ENCODE peak calls at places on chromosomes 2 and 18, in five cellular contexts. L is sigmoid colon; Y is CD8-positive, alpha-beta T cell; H is tibial artery; K is kidney epithelial cell. W is an unnamed sample.

GRCh38 chr18:515156-515815 is 14.8 kb upstream of the COLEC12 start:
- DNase-seq in L (no peak), Y (no peak), H (no peak), K (no peak), W (no peak)

GRCh38 chr2:212124597-212124996 is 414.0 kb downstream of the ERBB4 start:
- DNase-seq in L (no peak), Y (no peak), H (no peak), K (no peak), W (no peak)

GRCh38 chr2:140586379-140586778 is 1544.4 kb downstream of the LRP1B start:
- DNase-seq in L (no peak), Y (no peak), H (no peak), K (no peak), W (no peak)

GRCh38 chr18:73509460-73509859 is 638.2 kb downstream of the FBXO15 start:
- DNase-seq in L (no peak), Y (no peak), H (no peak), K (no peak), W (no peak)

GRCh38 chr2:68849579-68850030 is 21.6 kb downstream of the BMP10 start:
- DNase-seq in L (no peak), Y (no peak), H (no peak), K (no peak), W (no peak)

GRCh38 chr2:109451671-109452070 is 162.1 kb downstream of the SEPTIN10 start:
- DNase-seq in L (peak), Y (no peak), H (peak), K (no peak), W (peak)

GRCh38 chr18:32328379-32328778 is 138.5 kb downstream of the MEP1B start:
- DNase-seq in L (no peak), Y (no peak), H (no peak), K (no peak), W (no peak)

GRCh38 chr2:240244543-240244942 is 104.1 kb upstream of the OTOS start:
- DNase-seq in L (peak), Y (no peak), H (no peak), K (no peak), W (no peak)

GRCh38 chr2:98473995-98474780 is 29.5 kb downstream of the INPP4A start:
- DNase-seq in L (peak), Y (no peak), H (no peak), K (no peak), W (no peak)

GRCh38 chr2:18991177-18992168 is 366.9 kb downstream of the OSR1 start:
- DNase-seq in L (peak), Y (no peak), H (peak), K (no peak), W (peak)

GRCh38 chr18:46718501-46719341 is 38.1 kb downstream of the ST8SIA5 start:
- DNase-seq in L (no peak), Y (no peak), H (no peak), K (peak), W (no peak)

GRCh38 chr2:26562811-26563645 is 78.1 kb downstream of the CIB4 start:
- DNase-seq in L (peak), Y (no peak), H (peak), K (peak), W (no peak)

GRCh38 chr2:173715483-173715882 is 249.7 kb downstream of the SP3 start:
- DNase-seq in L (no peak), Y (no peak), H (no peak), K (no peak), W (no peak)

GRCh38 chr2:62292190-62292589 is 96.3 kb downstream of the B3GNT2 start:
- DNase-seq in L (no peak), Y (no peak), H (no peak), K (peak), W (no peak)

GRCh38 chr2:96665083-96665569 is 22.6 kb downstream of the FER1L5 start:
- DNase-seq in L (peak), Y (no peak), H (no peak), K (peak), W (peak)

GRCh38 chr2:144372484-144373195 is 147.3 kb downstream of the ZEB2 start:
- DNase-seq in L (peak), Y (no peak), H (no peak), K (no peak), W (no peak)

GRCh38 chr18:79554945-79555645 is 124.5 kb upstream of the CTDP1 start:
- DNase-seq in L (no peak), Y (no peak), H (peak), K (no peak), W (no peak)

GRCh38 chr2:102736174-102736606 is 25.6 kb upstream of the TMEM182 start:
- DNase-seq in L (no peak), Y (no peak), H (no peak), K (no peak), W (no peak)

GRCh38 chr2:102050854-102051391 is 59.2 kb downstream of the IL1R2 start:
- DNase-seq in L (peak), Y (no peak), H (peak), K (no peak), W (peak)

GRCh38 chr18:45850021-45850420 is 24.5 kb downstream of the SIGLEC15 start:
- DNase-seq in L (no peak), Y (no peak), H (no peak), K (no peak), W (no peak)

GRCh38 chr2:119290859-119291587 is 67.4 kb downstream of the STEAP3 start:
- DNase-seq in L (peak), Y (peak), H (no peak), K (no peak), W (no peak)

GRCh38 chr2:113282747-113283533 is 4.2 kb upstream of the PAX8 start:
- DNase-seq in L (no peak), Y (no peak), H (peak), K (peak), W (no peak)

GRCh38 chr2:112032615-112033457 is 22.2 kb upstream of the TMEM87B start:
- DNase-seq in L (peak), Y (no peak), H (no peak), K (peak), W (no peak)

GRCh38 chr18:48940854-48941531 is 9.8 kb downstream of the SMAD7 start:
- DNase-seq in L (no peak), Y (peak), H (no peak), K (no peak), W (no peak)

GRCh38 chr2:240350696-240351087 is 84.8 kb upstream of the GPC1 start:
- DNase-seq in L (peak), Y (no peak), H (peak), K (no peak), W (no peak)

GRCh38 chr2:73257021-73257420 is 22.9 kb downstream of the CCT7 start:
- DNase-seq in L (no peak), Y (no peak), H (no peak), K (no peak), W (no peak)

GRCh38 chr18:295756-296155 is 27.9 kb upstream of the THOC1 start:
- DNase-seq in L (no peak), Y (no peak), H (no peak), K (no peak), W (no peak)

GRCh38 chr2:46293466-46293865 is 3.7 kb upstream of the EPAS1 start:
- DNase-seq in L (no peak), Y (no peak), H (no peak), K (no peak), W (no peak)

GRCh38 chr2:46297546-46298271 is 502 bp downstream of the EPAS1 start:
- DNase-seq in L (peak), Y (peak), H (peak), K (no peak), W (peak)

GRCh38 chr2:46296216-46296839 is 879 bp upstream of the EPAS1 start:
- DNase-seq in L (peak), Y (peak), H (peak), K (no peak), W (peak)

GRCh38 chr2:46296840-46297545 is at the start of gene EPAS1:
- DNase-seq in L (peak), Y (peak), H (peak), K (no peak), W (peak)

GRCh38 chr2:46294185-46294836 is 2.9 kb upstream of the EPAS1 start:
- DNase-seq in L (no peak), Y (no peak), H (no peak), K (no peak), W (no peak)
- TF ChIP-seq CTCF in L (no peak), Y (no peak), H (peak), K (peak), W (no peak)

GRCh38 chr2:191572319-191572718 is 105.6 kb upstream of the NABP1 start:
- DNase-seq in L (no peak), Y (no peak), H (no peak), K (no peak), W (no peak)

GRCh38 chr2:191577611-191578010 is 100.3 kb upstream of the NABP1 start:
- DNase-seq in L (no peak), Y (no peak), H (no peak), K (no peak), W (no peak)

GRCh38 chr2:191573216-191573615 is 104.7 kb upstream of the NABP1 start:
- DNase-seq in L (no peak), Y (no peak), H (no peak), K (no peak), W (no peak)

GRCh38 chr2:191571163-191571769 is 106.7 kb upstream of the NABP1 start:
- DNase-seq in L (no peak), Y (no peak), H (no peak), K (no peak), W (no peak)

GRCh38 chr2:191574232-191574631 is 103.7 kb upstream of the NABP1 start:
- DNase-seq in L (no peak), Y (no peak), H (no peak), K (no peak), W (no peak)
- TF ChIP-seq CTCF in L (no peak), Y (no peak), H (no peak), K (no peak), W (no peak)

DNA sequence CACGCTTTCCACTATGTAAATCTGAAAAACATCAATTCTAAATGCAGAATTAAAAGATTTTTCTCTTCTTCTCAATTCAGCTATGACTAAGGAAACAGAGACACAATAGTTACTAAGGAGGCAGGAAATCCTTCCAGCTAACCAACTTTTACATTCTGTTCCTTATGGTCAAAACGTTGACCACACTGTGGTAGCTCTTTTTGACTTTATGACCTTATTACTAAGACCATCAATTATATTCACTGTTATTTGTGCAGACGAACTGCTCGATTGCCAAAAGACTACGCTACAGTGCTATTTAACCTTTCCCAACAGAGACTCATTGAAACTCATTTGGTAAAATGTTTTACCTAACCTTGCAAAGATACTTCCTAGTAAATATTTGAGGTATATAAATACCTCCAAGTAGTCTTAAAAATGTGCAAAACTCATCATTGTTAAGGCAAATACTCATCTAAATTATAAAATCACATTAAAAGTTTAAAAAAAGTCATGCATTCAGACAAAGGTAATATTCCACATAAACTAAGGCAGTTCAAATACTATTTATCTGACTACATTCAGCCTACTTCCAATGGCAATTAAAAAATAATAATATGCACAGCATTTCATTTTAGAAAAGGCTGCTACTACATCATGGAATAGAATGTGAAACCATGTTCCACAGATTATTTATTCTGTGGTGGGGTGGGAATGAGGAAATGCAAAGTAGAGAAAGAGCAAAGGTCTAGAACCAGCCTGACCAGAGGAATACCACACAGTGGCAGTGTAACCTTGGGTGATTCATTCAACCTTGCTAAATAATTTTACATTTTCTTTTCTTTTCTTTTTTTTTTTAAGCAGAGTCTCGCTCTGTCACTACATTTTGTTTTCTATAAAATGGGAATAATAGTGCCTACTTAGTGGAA is 139.8 kb downstream of the THADA start:
- DNase-seq in L (no peak), Y (no peak), H (no peak), K (no peak), W (no peak)
- TF ChIP-seq CTCF in L (no peak), Y (no peak), H (no peak), K (no peak), W (no peak)

GRCh38 chr2:852168-852567 is 98.5 kb upstream of the SNTG2 start:
- DNase-seq in L (no peak), Y (no peak), H (no peak), K (no peak), W (no peak)

GRCh38 chr2:851078-851477 is 99.6 kb upstream of the SNTG2 start:
- DNase-seq in L (no peak), Y (no peak), H (no peak), K (no peak), W (no peak)

GRCh38 chr2:853203-853870 is 97.3 kb upstream of the SNTG2 start:
- DNase-seq in L (no peak), Y (peak), H (no peak), K (no peak), W (peak)

GRCh38 chr2:850429-850828 is 100.2 kb upstream of the SNTG2 start:
- DNase-seq in L (no peak), Y (no peak), H (no peak), K (no peak), W (no peak)

GRCh38 chr2:851680-852079 is 99.0 kb upstream of the SNTG2 start:
- DNase-seq in L (no peak), Y (no peak), H (no peak), K (no peak), W (no peak)
- TF ChIP-seq CTCF in L (no peak), Y (no peak), H (no peak), K (no peak), W (no peak)

GRCh38 chr2:218981390-218982311 is 3.3 kb downstream of the FEV start:
- DNase-seq in L (peak), Y (no peak), H (no peak), K (no peak), W (no peak)
- TF ChIP-seq CTCF in L (no peak), Y (no peak), H (no peak), K (no peak), W (no peak)

GRCh38 chr2:121266543-121267106 is 18.4 kb downstream of the TFCP2L1 start:
- DNase-seq in L (no peak), Y (no peak), H (no peak), K (no peak), W (no peak)
- TF ChIP-seq CTCF in L (no peak), Y (no peak), H (no peak), K (no peak), W (no peak)

DNA sequence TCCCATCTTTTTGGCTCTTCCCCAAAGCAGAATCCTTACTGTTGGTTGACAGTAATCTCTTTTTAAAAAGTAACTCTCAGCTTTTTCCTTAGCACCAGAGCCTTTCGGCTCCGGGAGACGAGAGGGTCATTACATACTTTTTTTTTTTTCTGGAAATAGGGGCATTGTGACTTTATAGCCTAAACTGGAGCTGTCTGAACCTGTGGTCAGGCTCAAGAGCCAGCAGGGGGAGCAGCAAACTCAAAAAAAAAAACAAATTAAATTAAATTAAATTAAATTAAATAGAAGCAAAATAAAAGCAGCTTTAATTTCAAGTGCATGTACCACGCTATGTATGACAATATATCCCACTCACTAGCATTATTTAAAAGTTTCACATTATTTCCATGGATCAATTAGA is 156.6 kb downstream of the DTNA start:
- DNase-seq in L (no peak), Y (no peak), H (no peak), K (no peak), W (no peak)
- TF ChIP-seq CTCF in L (no peak), Y (peak), H (no peak), K (peak), W (peak)

GRCh38 chr18:27778441-27778840 is 398.5 kb downstream of the CDH2 start:
- DNase-seq in L (no peak), Y (no peak), H (no peak), K (no peak), W (no peak)
- TF ChIP-seq CTCF in L (no peak), Y (no peak), H (no peak), K (peak), W (no peak)

GRCh38 chr2:222860740-222861410 is at the start of gene ACSL3:
- DNase-seq in L (peak), Y (peak), H (peak), K (no peak), W (peak)
- TF ChIP-seq CTCF in L (no peak), Y (no peak), H (no peak), K (no peak), W (no peak)